ENCODE peak calls at places on chromosomes 4 and X, in six cellular contexts. F is suprapubic skin, R is lung microvascular endothelial cell, O is G401, A is iris pigment epithelial cell, M is foreskin fibroblast. J is an unnamed sample.
A peak's percentile ranks its signal among the peaks of the same experiment; 100 is the strongest.

GRCh38 chr4:41216294-41217019 is 2.1 kb upstream of the APBB2 start:
- DNase-seq in O (peak; percentile 59), R (peak; percentile 68), A (peak; percentile 64), M (peak; percentile 51), F (peak; percentile 86), J (peak; percentile 59)

GRCh38 chr4:14446311-14446710 is 556.0 kb upstream of the CPEB2 start:
- DNase-seq in M (peak; percentile 54), F (no peak), R (no peak), A (peak; percentile 34), O (no peak), J (no peak)

GRCh38 chrX:19874391-19875050 is 12.9 kb downstream of the SH3KBP1 start:
- DNase-seq in R (no peak), F (no peak), A (no peak), O (no peak), M (no peak), J (no peak)

GRCh38 chr4:127783026-127783769 is 1.1 kb downstream of the HSPA4L start:
- DNase-seq in F (peak; percentile 87), A (peak; percentile 75), R (peak; percentile 70), M (peak; percentile 24), O (peak; percentile 83), J (peak; percentile 10)

GRCh38 chr4:121072080-121072835 is at the start of gene NDNF:
- DNase-seq in O (no peak), R (peak; percentile 35), M (peak; percentile 33), A (peak; percentile 36), F (peak; percentile 60), J (no peak)

GRCh38 chrX:36436286-36436860 is 516.8 kb downstream of the CFAP47 start:
- DNase-seq in R (no peak), O (no peak), F (no peak), M (no peak), A (no peak), J (no peak)

GRCh38 chr4:2412885-2413716 is 5.3 kb downstream of the ZFYVE28 start:
- DNase-seq in F (peak; percentile 86), M (peak; percentile 97), A (peak; percentile 83), O (peak; percentile 84), R (peak; percentile 95), J (peak; percentile 95)

GRCh38 chrX:83416273-83416672 is 91.8 kb upstream of the POU3F4 start:
- DNase-seq in A (peak; percentile 12), O (no peak), M (no peak), R (peak; percentile 1), F (no peak), J (no peak)

GRCh38 chrX:85004255-85004654 is 578 bp downstream of the APOOL start:
- DNase-seq in R (peak; percentile 35), A (peak; percentile 47), F (no peak), M (no peak), O (no peak), J (no peak)

GRCh38 chr4:185847352-185848078 is 35.5 kb upstream of the SORBS2 start:
- DNase-seq in F (no peak), A (peak; percentile 78), R (peak; percentile 52), M (peak; percentile 84), O (no peak), J (peak; percentile 85)

GRCh38 chr4:74374561-74375327 is 9.8 kb downstream of the EREG start:
- DNase-seq in F (no peak), M (peak; percentile 96), R (peak; percentile 75), A (peak; percentile 89), O (no peak), J (peak; percentile 96)

J was measured in HFFc6.